ENCODE peak calls at places on chromosomes 2 and 18, in four cellular contexts. One of them, this sample, is unnamed.
A peak's percentile ranks its signal among the peaks of the same experiment; 100 is the strongest.

GRCh38 chr2:177275671-177276070 is 11.1 kb upstream of the NFE2L2 start:
- DNase-seq in GM12878: no peak
- DNase-seq in HCT116: no peak
- DNase-seq in K562: no peak
- DNase-seq in this sample: no peak

GRCh38 chr18:13982136-13982535 is 66.8 kb upstream of the MC2R start:
- DNase-seq in K562: no peak
- DNase-seq in GM12878: no peak
- DNase-seq in HCT116: no peak
- DNase-seq in this sample: peak; percentile 20

GRCh38 chr2:240431276-240431662 is 4.2 kb upstream of the GPC1 start:
- DNase-seq in HCT116: no peak
- DNase-seq in K562: no peak
- DNase-seq in GM12878: no peak
- DNase-seq in this sample: no peak

GRCh38 chr2:39435974-39436591 is 1.0 kb downstream of the MAP4K3 start:
- DNase-seq in GM12878: no peak
- DNase-seq in HCT116: no peak
- DNase-seq in K562: no peak
- DNase-seq in this sample: peak; percentile 49

GRCh38 chr2:164824865-164825264 is 16.8 kb downstream of the COBLL1 start:
- DNase-seq in HCT116: no peak
- DNase-seq in GM12878: no peak
- DNase-seq in K562: no peak
- DNase-seq in this sample: no peak

GRCh38 chr2:137947714-137948336 is 16.4 kb upstream of the HNMT start:
- DNase-seq in HCT116: peak; percentile 59
- DNase-seq in GM12878: no peak
- DNase-seq in K562: peak; percentile 67
- DNase-seq in this sample: peak; percentile 79

GRCh38 chr2:25912851-25913695 is 34.8 kb upstream of the ASXL2 start:
- DNase-seq in HCT116: no peak
- DNase-seq in K562: no peak
- DNase-seq in GM12878: no peak
- DNase-seq in this sample: no peak

GRCh38 chr2:19688059-19688458 is 213.7 kb downstream of the TTC32 start:
- DNase-seq in GM12878: no peak
- DNase-seq in HCT116: no peak
- DNase-seq in K562: no peak
- DNase-seq in this sample: no peak

GRCh38 chr2:95669441-95669994 is 77.7 kb downstream of the TRIM43 start:
- DNase-seq in K562: no peak
- DNase-seq in GM12878: no peak
- DNase-seq in HCT116: no peak
- DNase-seq in this sample: no peak

GRCh38 chr2:143171817-143172216 is 42.6 kb downstream of the ARHGAP15 start:
- DNase-seq in GM12878: no peak
- DNase-seq in K562: no peak
- DNase-seq in HCT116: no peak
- DNase-seq in this sample: no peak

GRCh38 chr2:238528953-238529781 is 102.4 kb downstream of the ASB1 start:
- DNase-seq in HCT116: no peak
- DNase-seq in GM12878: no peak
- DNase-seq in K562: no peak
- DNase-seq in this sample: peak; percentile 95

GRCh38 chr2:109644571-109645275 is 30.6 kb downstream of the SOWAHC start:
- DNase-seq in HCT116: no peak
- DNase-seq in GM12878: no peak
- DNase-seq in K562: no peak
- DNase-seq in this sample: peak; percentile 100

GRCh38 chr18:59200787-59201186 is 19.2 kb upstream of the GRP start:
- DNase-seq in K562: no peak
- DNase-seq in HCT116: peak; percentile 7
- DNase-seq in GM12878: no peak
- DNase-seq in this sample: no peak

GRCh38 chr2:122001441-122001874 is 246.0 kb downstream of the TSN start:
- DNase-seq in K562: no peak
- DNase-seq in GM12878: no peak
- DNase-seq in HCT116: no peak
- DNase-seq in this sample: no peak

GRCh38 chr2:239337877-239338484 is 62.8 kb downstream of the HDAC4 start:
- DNase-seq in K562: no peak
- DNase-seq in HCT116: no peak
- DNase-seq in GM12878: no peak
- DNase-seq in this sample: no peak

GRCh38 chr2:130728007-130728454 is 839 bp upstream of the GPR148 start:
- DNase-seq in HCT116: no peak
- DNase-seq in GM12878: no peak
- DNase-seq in K562: no peak
- DNase-seq in this sample: no peak

GRCh38 chr2:197241590-197241989 is 69.0 kb downstream of the ANKRD44 start:
- DNase-seq in HCT116: no peak
- DNase-seq in K562: no peak
- DNase-seq in GM12878: no peak
- DNase-seq in this sample: no peak

GRCh38 chr2:168416555-168416954 is 39.5 kb upstream of the CERS6 start:
- DNase-seq in GM12878: no peak
- DNase-seq in K562: no peak
- DNase-seq in HCT116: no peak
- DNase-seq in this sample: no peak

DNA sequence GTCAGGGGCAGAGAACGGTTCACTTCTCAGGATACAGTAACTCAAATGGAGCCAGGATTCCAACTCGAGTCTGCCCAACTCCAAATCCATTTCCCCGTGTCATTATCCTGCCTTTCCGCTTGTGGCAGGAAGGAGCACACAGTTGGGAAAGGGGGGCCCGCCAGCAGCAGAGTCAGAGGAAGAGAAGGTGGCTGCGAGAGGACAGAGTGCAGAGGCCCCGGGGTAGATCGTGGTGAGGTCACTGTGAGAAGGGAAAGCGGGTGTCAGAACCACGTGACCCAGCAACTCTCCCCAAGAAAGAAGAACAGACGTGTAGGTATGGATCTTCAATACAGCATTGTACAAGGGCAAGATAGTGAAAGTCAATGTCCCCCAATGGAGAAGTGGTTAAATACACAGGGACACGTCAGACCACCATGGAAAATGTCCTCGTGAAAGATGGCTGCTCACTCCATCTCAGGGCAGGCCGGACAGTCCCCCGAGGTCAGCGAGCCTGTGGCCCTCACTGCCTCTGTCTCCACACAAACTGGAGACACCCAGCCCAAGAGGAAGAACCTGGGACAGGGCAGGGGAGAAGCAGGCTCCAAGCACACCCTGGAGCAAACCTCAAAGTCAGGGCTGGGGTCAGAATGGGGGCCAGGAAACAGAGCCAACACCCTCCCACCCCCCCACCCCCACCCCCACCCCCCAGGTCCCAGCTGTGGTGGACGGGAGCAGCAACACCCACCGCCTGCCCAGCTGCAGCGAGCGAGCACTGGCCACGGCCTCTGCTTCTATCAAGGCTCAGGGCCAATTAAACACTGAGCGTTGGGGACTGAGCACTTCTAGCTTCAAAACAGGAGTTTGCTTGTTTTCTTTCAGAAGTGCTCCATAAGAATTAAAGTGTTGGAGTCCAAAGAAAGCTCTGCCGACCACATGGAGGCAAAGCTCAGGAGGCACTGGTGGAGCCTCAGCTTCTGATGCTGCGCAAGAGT is 92.7 kb downstream of the EIPR1 start:
- DNase-seq in K562: no peak
- DNase-seq in HCT116: no peak
- DNase-seq in GM12878: no peak
- DNase-seq in this sample: no peak
- TF ChIP-seq MAX in K562: no peak
- TF ChIP-seq MAX in HCT116: no peak
- TF ChIP-seq MAX in GM12878: no peak
- TF ChIP-seq MAX in this sample: no peak

GRCh38 chr2:223597071-223597470 is 5.1 kb downstream of the SCG2 start:
- DNase-seq in GM12878: no peak
- DNase-seq in HCT116: no peak
- DNase-seq in K562: no peak
- DNase-seq in this sample: no peak
- TF ChIP-seq JUND in GM12878: no peak
- TF ChIP-seq JUND in HCT116: no peak
- TF ChIP-seq JUND in K562: no peak
- TF ChIP-seq JUND in this sample: no peak

GRCh38 chr2:47618272-47618552 is 164.7 kb upstream of the MSH6 start:
- DNase-seq in GM12878: no peak
- DNase-seq in HCT116: no peak
- DNase-seq in K562: no peak
- DNase-seq in this sample: no peak

GRCh38 chr2:47616506-47616905 is 166.4 kb upstream of the MSH6 start:
- DNase-seq in HCT116: no peak
- DNase-seq in GM12878: no peak
- DNase-seq in K562: no peak
- DNase-seq in this sample: no peak

GRCh38 chr2:47617028-47617427 is 165.9 kb upstream of the MSH6 start:
- DNase-seq in HCT116: no peak
- DNase-seq in K562: no peak
- DNase-seq in GM12878: no peak
- DNase-seq in this sample: peak; percentile 34

GRCh38 chr2:47617523-47618271 is 165.2 kb upstream of the MSH6 start:
- DNase-seq in HCT116: no peak
- DNase-seq in K562: no peak
- DNase-seq in GM12878: no peak
- DNase-seq in this sample: no peak

GRCh38 chr2:47620717-47621437 is 162.1 kb upstream of the MSH6 start:
- DNase-seq in GM12878: no peak
- DNase-seq in HCT116: no peak
- DNase-seq in K562: no peak
- DNase-seq in this sample: no peak
- TF ChIP-seq MAX in GM12878: no peak
- TF ChIP-seq MAX in HCT116: no peak
- TF ChIP-seq MAX in K562: no peak
- TF ChIP-seq MAX in this sample: no peak

GRCh38 chr2:14790041-14790640 is 157.6 kb downstream of the LRATD1 start:
- DNase-seq in HCT116: no peak
- DNase-seq in GM12878: no peak
- DNase-seq in K562: no peak
- DNase-seq in this sample: no peak
- TF ChIP-seq JUND in HCT116: no peak
- TF ChIP-seq JUND in GM12878: no peak
- TF ChIP-seq JUND in K562: no peak
- TF ChIP-seq JUND in this sample: no peak

DNA sequence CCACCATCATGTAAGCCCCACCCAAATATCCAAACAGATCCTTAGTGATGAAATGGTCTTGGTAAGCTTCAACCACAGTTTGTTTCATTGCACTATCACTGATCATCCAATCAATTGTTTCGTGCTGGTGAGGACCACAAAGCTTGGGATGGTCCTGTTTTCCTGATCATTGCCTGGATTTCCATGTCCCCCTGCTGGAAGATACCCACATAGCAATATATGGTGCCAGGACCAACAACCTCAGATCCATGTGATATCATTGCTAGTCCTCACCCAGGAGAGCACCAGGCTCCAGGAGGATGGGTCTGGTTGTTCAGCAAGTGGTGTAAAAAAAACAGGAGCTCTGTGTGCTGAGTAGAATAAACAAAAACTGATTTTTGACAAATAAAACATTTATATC is 206.5 kb upstream of the SH3BP4 start:
- DNase-seq in K562: no peak
- DNase-seq in GM12878: no peak
- DNase-seq in HCT116: no peak
- DNase-seq in this sample: no peak
- TF ChIP-seq MAX in K562: no peak
- TF ChIP-seq MAX in GM12878: no peak
- TF ChIP-seq MAX in HCT116: no peak
- TF ChIP-seq MAX in this sample: no peak

DNA sequence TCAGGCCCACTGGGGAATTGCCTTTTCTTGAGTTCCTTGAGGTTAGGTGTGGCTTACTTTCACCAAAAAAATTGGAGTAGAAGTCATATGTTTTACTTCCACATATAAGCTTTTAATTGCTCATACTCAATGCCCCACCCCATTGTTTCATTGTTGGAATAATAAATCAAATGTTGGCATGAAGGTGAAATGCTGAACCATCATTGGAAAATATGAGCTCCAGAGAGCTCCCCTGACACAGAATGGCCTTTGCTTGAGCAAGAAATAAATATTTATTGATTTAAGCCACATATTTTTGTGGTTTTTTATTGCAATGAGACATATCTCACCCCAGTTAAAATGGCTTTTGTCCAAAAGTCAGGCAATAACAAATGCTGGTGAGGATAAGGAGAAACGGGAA is 167.3 kb upstream of the SRD5A2 start:
- DNase-seq in HCT116: no peak
- DNase-seq in GM12878: no peak
- DNase-seq in K562: no peak
- DNase-seq in this sample: no peak
- TF ChIP-seq JUND in HCT116: no peak
- TF ChIP-seq JUND in GM12878: no peak
- TF ChIP-seq JUND in K562: no peak
- TF ChIP-seq JUND in this sample: no peak

GRCh38 chr2:176139621-176140020 is 10.1 kb downstream of the HOXD8 start:
- DNase-seq in K562: no peak
- DNase-seq in HCT116: no peak
- DNase-seq in GM12878: no peak
- DNase-seq in this sample: no peak
- TF ChIP-seq MAX in K562: no peak
- TF ChIP-seq MAX in HCT116: no peak
- TF ChIP-seq MAX in GM12878: no peak
- TF ChIP-seq MAX in this sample: no peak

GRCh38 chr2:234565201-234565600 is 68.3 kb upstream of the ARL4C start:
- DNase-seq in K562: no peak
- DNase-seq in GM12878: no peak
- DNase-seq in HCT116: no peak
- DNase-seq in this sample: no peak
- TF ChIP-seq JUND in K562: no peak
- TF ChIP-seq JUND in GM12878: no peak
- TF ChIP-seq JUND in HCT116: no peak
- TF ChIP-seq JUND in this sample: no peak

GRCh38 chr18:12305930-12306629 is 2.0 kb upstream of the TUBB6 start:
- DNase-seq in K562: peak; percentile 71
- DNase-seq in GM12878: no peak
- DNase-seq in HCT116: no peak
- DNase-seq in this sample: no peak
- TF ChIP-seq MAX in K562: no peak
- TF ChIP-seq MAX in GM12878: no peak
- TF ChIP-seq MAX in HCT116: no peak
- TF ChIP-seq MAX in this sample: no peak

This sample was measured in HepG2.